ENCODE peak calls at places on chromosomes 1 and 21, in nine cellular contexts. B is heart left ventricle; D is Right ventricle myocardium inferior; N is activated naive CD8-positive, alpha-beta T cell treated with anti-CD3 and anti-CD28 coated beads, Interleukin-2, amount 50 U/mL, for 24 hours; E is stimulated activated naive CD8-positive, alpha-beta T cell treated with anti-CD3 and anti-CD28 coated beads, Interleukin-15, Interleukin-2, amounts not matched to agents 100 U/mL and 50 U/mL, for 24 hours; H is activated CD8-positive, alpha-beta T cell treated with anti-CD3 and anti-CD28 coated beads for 36 hours; R is effector memory CD8-positive, alpha-beta T cell; J is sciatic nerve; I is psoas muscle. U is an unnamed sample.

GRCh38 chr1:158002022-158002629 is 8.7 kb downstream of the KIRREL1 start:
- ATAC-seq in B (no peak), D (peak; percentile 60), N (peak; percentile 15), E (no peak), H (no peak), R (no peak), J (peak; percentile 54), I (no peak), U (peak; percentile 42)

GRCh38 chr1:8047112-8047511 is 21.0 kb upstream of the ERRFI1 start:
- ATAC-seq in B (no peak), D (peak; percentile 72), N (no peak), E (no peak), H (no peak), R (no peak), J (peak; percentile 71), I (peak; percentile 57), U (peak; percentile 74)

GRCh38 chr1:28965271-28965870 is 51.0 kb downstream of the EPB41 start:
- ATAC-seq in B (no peak), D (no peak), N (no peak), E (no peak), H (no peak), R (no peak), J (no peak), I (no peak), U (no peak)

GRCh38 chr1:207711285-207711684 is 40.6 kb upstream of the CD46 start:
- ATAC-seq in B (no peak), D (no peak), N (no peak), E (no peak), H (no peak), R (no peak), J (no peak), I (no peak), U (no peak)

GRCh38 chr21:45366931-45367401 is 38.0 kb upstream of the COL18A1 start:
- ATAC-seq in B (no peak), D (peak; percentile 12), N (no peak), E (no peak), H (no peak), R (no peak), J (no peak), I (peak; percentile 40), U (peak; percentile 4)

GRCh38 chr21:38903578-38904193 is 98.0 kb downstream of the ETS2 start:
- ATAC-seq in B (no peak), D (no peak), N (no peak), E (no peak), H (no peak), R (no peak), J (no peak), I (peak; percentile 79), U (no peak)

GRCh38 chr1:108502624-108503023 is 52.5 kb downstream of the NBPF6 start:
- ATAC-seq in B (no peak), D (no peak), N (no peak), E (no peak), H (no peak), R (no peak), J (no peak), I (no peak), U (no peak)

GRCh38 chr1:155966750-155967149 is 11.6 kb downstream of the ARHGEF2 start:
- ATAC-seq in B (peak; percentile 19), D (peak; percentile 17), N (no peak), E (no peak), H (peak; percentile 25), R (peak; percentile 55), J (no peak), I (no peak), U (no peak)

GRCh38 chr1:161115132-161115711 is 2.6 kb downstream of the PFDN2 start:
- ATAC-seq in B (no peak), D (no peak), N (peak; percentile 82), E (peak; percentile 79), H (peak; percentile 72), R (no peak), J (no peak), I (peak; percentile 74), U (no peak)

GRCh38 chr1:8590696-8591351 is 226.6 kb downstream of the RERE start:
- ATAC-seq in B (no peak), D (peak; percentile 60), N (no peak), E (no peak), H (peak; percentile 39), R (no peak), J (peak; percentile 69), I (peak; percentile 44), U (no peak)

GRCh38 chr1:20538227-20538626 is 14.1 kb upstream of the FAM43B start:
- ATAC-seq in B (no peak), D (no peak), N (no peak), E (no peak), H (no peak), R (no peak), J (no peak), I (no peak), U (no peak)

GRCh38 chr1:54949971-54950360 is 30.5 kb upstream of the TMEM61 start:
- ATAC-seq in B (peak; percentile 5), D (peak; percentile 27), N (no peak), E (no peak), H (no peak), R (no peak), J (peak; percentile 33), I (no peak), U (peak; percentile 14)

GRCh38 chr1:168687796-168688195 is 41.2 kb downstream of the DPT start:
- ATAC-seq in B (no peak), D (no peak), N (no peak), E (no peak), H (no peak), R (no peak), J (no peak), I (no peak), U (no peak)

GRCh38 chr1:196659471-196659870 is 7.6 kb downstream of the CFH start:
- ATAC-seq in B (no peak), D (no peak), N (no peak), E (no peak), H (no peak), R (peak; percentile 49), J (peak; percentile 52), I (peak; percentile 31), U (no peak)

GRCh38 chr1:85576642-85577420 is 3.7 kb upstream of the CCN1 start:
- ATAC-seq in B (peak; percentile 24), D (peak; percentile 74), N (peak; percentile 64), E (peak; percentile 50), H (peak; percentile 62), R (peak; percentile 54), J (peak; percentile 44), I (peak; percentile 71), U (peak; percentile 75)

GRCh38 chr1:247332901-247333361 is 1.3 kb upstream of the ZNF496 start:
- ATAC-seq in B (no peak), D (no peak), N (no peak), E (no peak), H (no peak), R (no peak), J (peak; percentile 37), I (no peak), U (no peak)

GRCh38 chr1:112544011-112544688 is 35.4 kb downstream of the WNT2B start:
- ATAC-seq in B (no peak), D (no peak), N (peak; percentile 57), E (no peak), H (peak; percentile 39), R (no peak), J (no peak), I (peak; percentile 92), U (peak; percentile 70)

GRCh38 chr1:58575831-58576726 is 973 bp downstream of the TACSTD2 start:
- ATAC-seq in B (no peak), D (no peak), N (peak; percentile 18), E (peak; percentile 21), H (peak; percentile 47), R (no peak), J (peak; percentile 28), I (no peak), U (peak; percentile 2)